ENCODE peak calls at places on chromosomes 1 and 21, in ten cellular contexts. C is body of pancreas, Z is uterus, P is fibroblast of lung, X is hepatocyte, G is upper lobe of left lung, R is adrenal gland, W is PC-3, T is astrocyte, O is tibial nerve. U is an unnamed sample. For H3K4me1, the result is how much of the 10 kb centered on the place peaks cover.

GRCh38 chr1:35544976-35545375 is 12.2 kb downstream of the KIAA0319L start:
- DNase-seq in C (peak), Z (no peak), P (no peak), X (peak), G (no peak), R (peak), W (peak), T (no peak), O (no peak), U (no peak)

GRCh38 chr1:232143315-232143886 is 486.5 kb downstream of the SIPA1L2 start:
- DNase-seq in C (no peak), Z (no peak), P (peak), X (no peak), G (no peak), R (no peak), W (no peak), T (no peak), O (no peak), U (no peak)

GRCh38 chr1:83627045-83627444 is 371.9 kb downstream of the TTLL7 start:
- DNase-seq in C (no peak), Z (no peak), P (no peak), X (no peak), G (no peak), R (no peak), W (no peak), T (no peak), O (no peak), U (no peak)

GRCh38 chr1:230037261-230037660 is 29.8 kb upstream of the GALNT2 start:
- DNase-seq in C (no peak), Z (no peak), P (no peak), X (no peak), G (no peak), R (no peak), W (no peak), T (no peak), O (no peak), U (no peak)

GRCh38 chr1:241423541-241424479 is 66.8 kb upstream of the RGS7 start:
- DNase-seq in C (peak), Z (no peak), P (peak), X (peak), G (peak), R (peak), W (peak), T (peak), O (no peak), U (no peak)

GRCh38 chr1:231176421-231176820 is 14.6 kb downstream of the TRIM67 start:
- DNase-seq in C (no peak), Z (no peak), P (no peak), X (no peak), G (no peak), R (no peak), W (no peak), T (no peak), O (no peak), U (no peak)

GRCh38 chr21:45975017-45975595 is 6.5 kb upstream of the COL6A1 start:
- DNase-seq in C (no peak), Z (peak), P (peak), X (peak), G (peak), R (peak), W (peak), T (peak), O (no peak), U (peak)

GRCh38 chr1:19033926-19034680 is 77.6 kb upstream of the IFFO2 start:
- DNase-seq in C (no peak), Z (peak), P (peak), X (no peak), G (peak), R (no peak), W (peak), T (peak), O (no peak), U (peak)

GRCh38 chr1:48947761-48948537 is 171.3 kb upstream of the BEND5 start:
- DNase-seq in C (peak), Z (no peak), P (peak), X (no peak), G (no peak), R (no peak), W (no peak), T (peak), O (no peak), U (no peak)

GRCh38 chr1:152972196-152972886 is 1.9 kb downstream of the SPRR4 start:
- DNase-seq in C (no peak), Z (no peak), P (no peak), X (no peak), G (no peak), R (no peak), W (no peak), T (no peak), O (no peak), U (no peak)

GRCh38 chr1:177825276-177825903 is 144.5 kb downstream of the SEC16B start:
- DNase-seq in C (no peak), Z (no peak), P (no peak), X (peak), G (no peak), R (no peak), W (no peak), T (no peak), O (no peak), U (no peak)

GRCh38 chr1:216223521-216223920 is 199.7 kb downstream of the USH2A start:
- DNase-seq in C (no peak), Z (no peak), P (peak), X (peak), G (no peak), R (no peak), W (no peak), T (no peak), O (no peak), U (no peak)

GRCh38 chr1:55848906-55849305 is 633.7 kb upstream of the USP24 start:
- DNase-seq in C (peak), Z (no peak), P (peak), X (no peak), G (no peak), R (no peak), W (peak), T (no peak), O (no peak), U (no peak)

GRCh38 chr1:171715813-171716251 is 26.0 kb downstream of the VAMP4 start:
- DNase-seq in C (no peak), Z (no peak), P (no peak), X (peak), G (no peak), R (no peak), W (peak), T (no peak), O (no peak), U (no peak)

GRCh38 chr1:111596499-111596898 is 23.1 kb upstream of the RAP1A start:
- DNase-seq in C (no peak), Z (no peak), P (no peak), X (no peak), G (no peak), R (no peak), W (no peak), T (no peak), O (no peak), U (no peak)

GRCh38 chr1:9890224-9890731 is 19.8 kb downstream of the CTNNBIP1 start:
- DNase-seq in C (peak), Z (peak), P (peak), X (peak), G (no peak), R (peak), W (peak), T (peak), O (no peak), U (peak)

GRCh38 chr1:116516631-116517030 is 54.2 kb downstream of the CD58 start:
- DNase-seq in C (no peak), Z (no peak), P (no peak), X (no peak), G (no peak), R (no peak), W (no peak), T (no peak), O (no peak), U (no peak)

GRCh38 chr1:116525440-116525839 is 45.4 kb downstream of the CD58 start:
- DNase-seq in C (no peak), Z (no peak), P (no peak), X (no peak), G (no peak), R (no peak), W (no peak), T (no peak), O (no peak), U (no peak)

GRCh38 chr1:116518400-116518799 is 52.4 kb downstream of the CD58 start:
- DNase-seq in C (no peak), Z (no peak), P (no peak), X (no peak), G (no peak), R (no peak), W (no peak), T (no peak), O (no peak), U (no peak)

GRCh38 chr1:116515702-116516101 is 55.1 kb downstream of the CD58 start:
- DNase-seq in C (no peak), Z (no peak), P (no peak), X (no peak), G (no peak), R (no peak), W (no peak), T (no peak), O (no peak), U (no peak)

GRCh38 chr1:116521186-116521585 is 49.6 kb downstream of the CD58 start:
- DNase-seq in C (no peak), Z (no peak), P (peak), X (peak), G (no peak), R (no peak), W (no peak), T (peak), O (no peak), U (no peak)
- H3K4me1 ChIP-seq in C (under half), Z (under half), P (under half), X (under half), G (under half), R (under half), W (under half), T (under half), O (under half), U (under half)

GRCh38 chr1:183632087-183632486 is 3.5 kb downstream of the ARPC5 start:
- DNase-seq in C (no peak), Z (no peak), P (peak), X (no peak), G (no peak), R (no peak), W (no peak), T (peak), O (no peak), U (no peak)
- H3K4me3 ChIP-seq in C (no peak), Z (peak), P (peak), X (no peak), G (peak), R (no peak), W (peak), T (peak), O (peak), U (peak)

DNA sequence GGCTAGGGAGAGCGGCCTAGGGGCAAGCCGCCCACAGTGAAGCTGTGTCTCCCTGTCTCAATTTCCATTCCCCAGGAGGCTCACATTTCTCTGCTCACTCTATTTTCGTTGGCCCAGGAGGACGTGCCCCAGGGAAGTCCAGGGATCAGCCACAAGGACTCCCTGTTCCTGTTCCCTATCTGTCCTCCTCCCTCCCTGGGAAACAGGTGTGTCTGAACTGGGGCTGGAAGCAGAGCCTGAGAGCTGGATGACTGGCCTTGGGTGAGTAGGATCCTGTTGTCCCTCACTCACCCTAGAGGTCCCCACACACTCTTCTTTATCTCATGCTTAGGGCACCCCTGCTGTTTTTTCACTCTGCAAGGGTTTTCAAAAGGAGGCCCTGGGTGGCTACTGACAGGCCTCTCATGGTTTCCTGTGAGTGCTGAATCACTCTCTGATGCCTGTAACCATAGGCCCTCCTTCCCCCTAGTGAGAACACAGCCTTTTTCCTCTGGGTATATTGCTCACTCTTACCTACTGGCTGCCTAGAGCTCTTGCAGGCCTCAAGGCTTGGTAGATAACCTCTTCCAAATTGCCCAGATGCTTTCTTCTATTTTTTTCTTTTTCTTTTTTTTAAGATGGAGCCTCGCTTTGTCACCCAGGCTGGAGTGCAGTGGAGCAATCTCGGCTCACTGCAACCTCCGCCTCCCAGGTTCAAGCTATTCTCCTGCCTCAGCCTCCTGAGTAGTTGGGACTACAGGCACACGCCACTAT is 3.3 kb upstream of the UTP11 start:
- DNase-seq in C (no peak), Z (no peak), P (peak), X (peak), G (no peak), R (no peak), W (no peak), T (peak), O (no peak), U (no peak)
- TF ChIP-seq CTCF in C (no peak), Z (no peak), P (no peak), X (no peak), G (no peak), R (no peak), W (no peak), T (no peak), O (no peak), U (no peak)

GRCh38 chr1:235919127-235919796 is 52.6 kb upstream of the LYST start:
- DNase-seq in C (no peak), Z (no peak), P (no peak), X (no peak), G (no peak), R (no peak), W (no peak), T (no peak), O (no peak), U (no peak)

GRCh38 chr1:235919797-235920475 is 53.2 kb upstream of the LYST start:
- DNase-seq in C (no peak), Z (no peak), P (peak), X (peak), G (no peak), R (no peak), W (peak), T (peak), O (no peak), U (peak)

GRCh38 chr1:235917267-235917811 is 50.6 kb upstream of the LYST start:
- DNase-seq in C (peak), Z (peak), P (peak), X (peak), G (no peak), R (peak), W (peak), T (peak), O (peak), U (peak)

GRCh38 chr1:235918032-235918431 is 51.3 kb upstream of the LYST start:
- DNase-seq in C (no peak), Z (peak), P (no peak), X (no peak), G (peak), R (no peak), W (no peak), T (no peak), O (no peak), U (no peak)

GRCh38 chr1:235918481-235918880 is 51.8 kb upstream of the LYST start:
- DNase-seq in C (no peak), Z (no peak), P (no peak), X (no peak), G (no peak), R (no peak), W (no peak), T (no peak), O (no peak), U (no peak)
- H3K4me1 ChIP-seq in C (under half), Z (under half), P (under half), X (under half), G (under half), R (under half), W (half or more), T (under half), O (under half), U (half or more)

DNA sequence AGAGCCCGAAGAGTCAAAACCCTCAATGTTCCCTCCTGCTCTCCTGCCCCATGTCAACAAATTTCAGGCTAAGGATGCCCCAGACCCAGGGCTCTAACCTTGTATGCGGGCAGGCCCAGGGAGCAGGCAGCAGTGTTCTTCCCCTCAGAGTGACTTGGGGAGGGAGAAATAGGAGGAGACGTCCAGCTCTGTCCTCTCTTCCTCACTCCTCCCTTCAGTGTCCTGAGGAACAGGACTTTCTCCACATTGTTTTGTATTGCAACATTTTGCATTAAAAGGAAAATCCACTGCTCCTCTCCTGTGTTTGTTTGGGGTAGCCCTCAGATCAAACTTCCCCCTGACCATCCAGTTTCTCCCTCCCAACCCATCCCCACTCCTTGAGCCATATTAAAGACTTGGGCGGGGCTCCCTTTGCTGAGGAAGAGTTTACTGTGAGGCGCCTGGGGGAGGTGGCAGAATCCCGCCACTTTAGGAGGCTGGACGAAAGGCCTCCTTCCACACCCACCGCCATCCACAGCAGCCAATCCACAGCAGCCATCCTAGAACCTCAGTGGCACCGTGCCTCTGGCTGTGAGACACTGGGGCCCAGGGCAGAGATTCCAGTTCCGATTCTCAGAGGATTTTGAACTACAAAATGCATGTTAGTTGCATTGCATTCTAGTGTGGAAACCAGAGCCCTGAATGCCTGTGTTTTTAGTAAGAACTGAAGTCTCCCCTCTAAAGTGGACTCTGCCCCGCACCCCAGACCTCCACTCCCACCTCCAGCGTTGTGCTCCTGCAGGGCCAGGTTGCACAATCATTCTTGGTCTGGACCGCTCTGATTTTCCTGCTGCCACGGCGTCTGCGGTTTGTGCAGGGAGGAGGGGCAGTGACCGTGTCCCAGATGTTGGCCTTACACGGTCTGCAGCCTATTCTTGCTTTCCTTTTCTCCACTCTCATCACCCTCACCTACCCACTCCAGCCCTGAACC is 3.0 kb downstream of the OLFML3 start:
- DNase-seq in C (peak), Z (peak), P (peak), X (peak), G (peak), R (peak), W (no peak), T (peak), O (peak), U (no peak)
- H3K4me3 ChIP-seq in C (no peak), Z (peak), P (peak), X (peak), G (peak), R (no peak), W (no peak), T (peak), O (peak), U (no peak)

GRCh38 chr1:51924455-51924854 is 45.9 kb upstream of the NRDC start:
- DNase-seq in C (no peak), Z (no peak), P (peak), X (no peak), G (no peak), R (no peak), W (peak), T (peak), O (no peak), U (no peak)

GRCh38 chr1:51927029-51927428 is 48.5 kb upstream of the NRDC start:
- DNase-seq in C (no peak), Z (no peak), P (peak), X (no peak), G (no peak), R (no peak), W (peak), T (peak), O (no peak), U (no peak)

GRCh38 chr1:51930329-51930728 is 51.8 kb upstream of the NRDC start:
- DNase-seq in C (no peak), Z (no peak), P (no peak), X (no peak), G (no peak), R (no peak), W (no peak), T (no peak), O (no peak), U (no peak)

GRCh38 chr1:51928896-51929295 is 50.4 kb upstream of the NRDC start:
- DNase-seq in C (no peak), Z (no peak), P (no peak), X (no peak), G (no peak), R (no peak), W (peak), T (no peak), O (no peak), U (no peak)

GRCh38 chr1:51926171-51926812 is 47.8 kb upstream of the NRDC start:
- DNase-seq in C (no peak), Z (no peak), P (peak), X (no peak), G (no peak), R (no peak), W (peak), T (peak), O (no peak), U (no peak)
- TF ChIP-seq CTCF in C (no peak), Z (no peak), P (peak), X (peak), G (no peak), R (peak), W (peak), T (peak), O (no peak), U (peak)

GRCh38 chr1:54394104-54394503 is 12.1 kb downstream of the SSBP3 start:
- DNase-seq in C (no peak), Z (no peak), P (no peak), X (no peak), G (no peak), R (no peak), W (no peak), T (no peak), O (no peak), U (no peak)

GRCh38 chr1:54395535-54395934 is 10.7 kb downstream of the SSBP3 start:
- DNase-seq in C (no peak), Z (no peak), P (no peak), X (no peak), G (no peak), R (no peak), W (no peak), T (no peak), O (no peak), U (no peak)

GRCh38 chr1:54397090-54397591 is 9.1 kb downstream of the SSBP3 start:
- DNase-seq in C (peak), Z (no peak), P (no peak), X (peak), G (no peak), R (peak), W (no peak), T (no peak), O (no peak), U (no peak)

GRCh38 chr1:54397980-54398379 is 8.2 kb downstream of the SSBP3 start:
- DNase-seq in C (no peak), Z (no peak), P (no peak), X (no peak), G (no peak), R (no peak), W (no peak), T (no peak), O (no peak), U (no peak)

GRCh38 chr1:54396280-54396903 is 9.8 kb downstream of the SSBP3 start:
- DNase-seq in C (peak), Z (no peak), P (no peak), X (no peak), G (no peak), R (no peak), W (no peak), T (no peak), O (no peak), U (no peak)
- H3K4me1 ChIP-seq in C (under half), Z (under half), P (under half), X (under half), G (under half), R (under half), W (under half), T (under half), O (under half), U (under half)

U was measured in RWPE2.